ENCODE peak calls at places on chromosomes 4 and X, in five cellular contexts. H is CD4-positive, CD25-positive, alpha-beta regulatory T cell; R is naive thymus-derived CD4-positive, alpha-beta T cell; P is CD8-positive, alpha-beta T cell; Z is natural killer cell treated with Interleukin-12 subunit alpha and Interleukin-12 subunit beta and Interleukin-15 and Interleukin-18, amount 100 ng/mL, for 72 hours. M is an unnamed sample.

GRCh38 chr4:138749303-138749702 is 266.3 kb upstream of the NOCT start:
- ATAC-seq in R (no peak), P (no peak), Z (no peak), H (no peak), M (no peak)

GRCh38 chr4:76198411-76199237 is 15.0 kb downstream of the SCARB2 start:
- ATAC-seq in Z (peak), P (peak), R (peak), H (peak), M (peak)

GRCh38 chr4:11072999-11073398 is 355.7 kb downstream of the HS3ST1 start:
- ATAC-seq in H (no peak), Z (no peak), R (no peak), P (no peak), M (no peak)

GRCh38 chr4:54527532-54527931 is 130.2 kb upstream of the KIT start:
- ATAC-seq in R (no peak), Z (no peak), H (no peak), P (no peak), M (no peak)

GRCh38 chr4:40003986-40004385 is 26.3 kb upstream of the PDS5A start:
- ATAC-seq in Z (no peak), R (peak), H (no peak), P (no peak), M (peak)

GRCh38 chrX:9587551-9588096 is 122.8 kb downstream of the TBL1X start:
- ATAC-seq in P (peak), H (no peak), R (no peak), Z (no peak), M (no peak)

GRCh38 chrX:110013968-110014367 is 11.1 kb downstream of the TMEM164 start:
- ATAC-seq in R (no peak), H (no peak), P (no peak), Z (no peak), M (no peak)

GRCh38 chr4:108048157-108048556 is 58.5 kb downstream of the HADH start:
- ATAC-seq in H (no peak), Z (no peak), P (no peak), R (no peak), M (no peak)

GRCh38 chr4:74794341-74794801 is at the start of gene BTC:
- ATAC-seq in R (no peak), P (no peak), Z (no peak), H (no peak), M (peak)

GRCh38 chr4:186798951-186799659 is 75.4 kb upstream of the FAT1 start:
- ATAC-seq in R (no peak), Z (no peak), H (no peak), P (no peak), M (no peak)

GRCh38 chrX:103722505-103722904 is 11.8 kb downstream of the TMEM31 start:
- ATAC-seq in Z (peak), R (no peak), P (no peak), H (no peak), M (no peak)

GRCh38 chr4:184434496-184435066 is 39.8 kb downstream of the IRF2 start:
- ATAC-seq in P (no peak), H (no peak), Z (no peak), R (no peak), M (no peak)

GRCh38 chrX:117895418-117895817 is 221.2 kb downstream of the KLHL13 start:
- ATAC-seq in H (no peak), P (no peak), R (no peak), Z (no peak), M (no peak)

GRCh38 chrX:2692221-2693122 is 1.4 kb downstream of the CD99 start:
- ATAC-seq in R (no peak), P (no peak), Z (no peak), H (no peak), M (no peak)

GRCh38 chr4:85222561-85222960 is 252.4 kb upstream of the ARHGAP24 start:
- ATAC-seq in R (no peak), Z (no peak), H (no peak), P (no peak), M (no peak)

GRCh38 chrX:130179579-130180215 is 7.9 kb downstream of the RAB33A start:
- ATAC-seq in Z (no peak), H (peak), R (peak), P (peak), M (no peak)

GRCh38 chr4:76867880-76868655 is 29.9 kb downstream of the SOWAHB start:
- ATAC-seq in Z (no peak), H (no peak), P (no peak), R (no peak), M (no peak)

GRCh38 chr4:109211671-109212070 is 90.8 kb downstream of the COL25A1 start:
- ATAC-seq in P (no peak), R (no peak), H (no peak), Z (no peak), M (no peak)

GRCh38 chr4:129092636-129093172 is 635 bp downstream of the SCLT1 start:
- ATAC-seq in P (no peak), Z (no peak), H (no peak), R (no peak), M (no peak)

GRCh38 chr4:150960079-150960478 is 55.0 kb downstream of the LRBA start:
- ATAC-seq in P (no peak), Z (no peak), H (no peak), R (no peak), M (no peak)

GRCh38 chrX:148333989-148334388 is 166.4 kb upstream of the AFF2 start:
- ATAC-seq in Z (no peak), H (peak), P (peak), R (peak), M (no peak)

GRCh38 chr4:112793033-112793432 is 156.1 kb downstream of the LARP7 start:
- ATAC-seq in P (no peak), H (no peak), Z (no peak), R (no peak), M (no peak)

GRCh38 chr4:576991-577498 is 950 bp upstream of the TMEM271 start:
- ATAC-seq in R (no peak), H (no peak), P (no peak), Z (no peak), M (no peak)

GRCh38 chr4:24569662-24570061 is 14.7 kb downstream of the DHX15 start:
- ATAC-seq in P (no peak), H (no peak), R (peak), Z (no peak), M (no peak)

GRCh38 chr4:73086095-73086869 is 16.8 kb upstream of the COX18 start:
- ATAC-seq in P (peak), R (no peak), H (no peak), Z (no peak), M (no peak)